ENCODE peak calls at places on chromosome 12, in seven cellular contexts. One of them, this sample, is unnamed.

GRCh38 chr12:89862511-89863331 is 154.1 kb upstream of the ATP2B1 start:
- DNase-seq in CD4-positive, alpha-beta T cell: peak; percentile 18
- DNase-seq in NCI-H510A: no peak
- DNase-seq in stomach: no peak
- DNase-seq in stimulated activated CD4-positive, alpha-beta T cell treated with anti-CD3 and anti-CD28 coated beads, Interleukin-15, amount 100 ng/mL, for 1 hour: peak; percentile 22
- DNase-seq in adipocyte: peak; percentile 25
- DNase-seq in NCI-H1092: no peak
- DNase-seq in this sample: peak; percentile 13

GRCh38 chr12:15001733-15002471 is 29.1 kb downstream of the PDE6H start:
- DNase-seq in stimulated activated CD4-positive, alpha-beta T cell treated with anti-CD3 and anti-CD28 coated beads, Interleukin-15, amount 100 ng/mL, for 1 hour: no peak
- DNase-seq in NCI-H510A: no peak
- DNase-seq in CD4-positive, alpha-beta T cell: no peak
- DNase-seq in adipocyte: peak; percentile 9
- DNase-seq in NCI-H1092: peak; percentile 25
- DNase-seq in stomach: peak; percentile 34
- DNase-seq in this sample: no peak

GRCh38 chr12:42299392-42300308 is 26.2 kb downstream of the ZCRB1 start:
- DNase-seq in NCI-H510A: no peak
- DNase-seq in stimulated activated CD4-positive, alpha-beta T cell treated with anti-CD3 and anti-CD28 coated beads, Interleukin-15, amount 100 ng/mL, for 1 hour: no peak
- DNase-seq in stomach: no peak
- DNase-seq in CD4-positive, alpha-beta T cell: peak; percentile 18
- DNase-seq in NCI-H1092: no peak
- DNase-seq in adipocyte: no peak
- DNase-seq in this sample: peak; percentile 31

GRCh38 chr12:46430340-46430948 is 57.9 kb upstream of the SLC38A2 start:
- DNase-seq in NCI-H510A: no peak
- DNase-seq in CD4-positive, alpha-beta T cell: no peak
- DNase-seq in stimulated activated CD4-positive, alpha-beta T cell treated with anti-CD3 and anti-CD28 coated beads, Interleukin-15, amount 100 ng/mL, for 1 hour: no peak
- DNase-seq in adipocyte: peak; percentile 76
- DNase-seq in NCI-H1092: no peak
- DNase-seq in stomach: no peak
- DNase-seq in this sample: peak; percentile 85

GRCh38 chr12:77325505-77325904 is 260.1 kb upstream of the E2F7 start:
- DNase-seq in NCI-H510A: no peak
- DNase-seq in CD4-positive, alpha-beta T cell: no peak
- DNase-seq in stimulated activated CD4-positive, alpha-beta T cell treated with anti-CD3 and anti-CD28 coated beads, Interleukin-15, amount 100 ng/mL, for 1 hour: no peak
- DNase-seq in NCI-H1092: no peak
- DNase-seq in stomach: no peak
- DNase-seq in adipocyte: peak; percentile 33
- DNase-seq in this sample: no peak

GRCh38 chr12:132405742-132406251 is 76.4 kb upstream of the GALNT9 start:
- DNase-seq in CD4-positive, alpha-beta T cell: no peak
- DNase-seq in stimulated activated CD4-positive, alpha-beta T cell treated with anti-CD3 and anti-CD28 coated beads, Interleukin-15, amount 100 ng/mL, for 1 hour: no peak
- DNase-seq in NCI-H510A: no peak
- DNase-seq in adipocyte: no peak
- DNase-seq in stomach: no peak
- DNase-seq in NCI-H1092: no peak
- DNase-seq in this sample: no peak

GRCh38 chr12:99680276-99680675 is 32.7 kb downstream of the GARIN6 start:
- DNase-seq in stimulated activated CD4-positive, alpha-beta T cell treated with anti-CD3 and anti-CD28 coated beads, Interleukin-15, amount 100 ng/mL, for 1 hour: no peak
- DNase-seq in NCI-H510A: no peak
- DNase-seq in CD4-positive, alpha-beta T cell: no peak
- DNase-seq in adipocyte: no peak
- DNase-seq in stomach: no peak
- DNase-seq in NCI-H1092: no peak
- DNase-seq in this sample: no peak

GRCh38 chr12:96751626-96752025 is 155.4 kb upstream of the NEDD1 start:
- DNase-seq in NCI-H1092: no peak
- DNase-seq in stomach: no peak
- DNase-seq in adipocyte: no peak
- DNase-seq in stimulated activated CD4-positive, alpha-beta T cell treated with anti-CD3 and anti-CD28 coated beads, Interleukin-15, amount 100 ng/mL, for 1 hour: no peak
- DNase-seq in CD4-positive, alpha-beta T cell: no peak
- DNase-seq in NCI-H510A: no peak
- DNase-seq in this sample: peak; percentile 8

GRCh38 chr12:6944381-6945186 is 762 bp downstream of the C12orf57 start:
- DNase-seq in CD4-positive, alpha-beta T cell: peak; percentile 80
- DNase-seq in stimulated activated CD4-positive, alpha-beta T cell treated with anti-CD3 and anti-CD28 coated beads, Interleukin-15, amount 100 ng/mL, for 1 hour: peak; percentile 68
- DNase-seq in stomach: peak; percentile 95
- DNase-seq in NCI-H510A: peak; percentile 82
- DNase-seq in NCI-H1092: peak; percentile 90
- DNase-seq in adipocyte: peak; percentile 98
- DNase-seq in this sample: peak; percentile 95

GRCh38 chr12:109488051-109488665 is 10.7 kb downstream of the UBE3B start:
- DNase-seq in adipocyte: no peak
- DNase-seq in stimulated activated CD4-positive, alpha-beta T cell treated with anti-CD3 and anti-CD28 coated beads, Interleukin-15, amount 100 ng/mL, for 1 hour: no peak
- DNase-seq in CD4-positive, alpha-beta T cell: no peak
- DNase-seq in NCI-H1092: no peak
- DNase-seq in NCI-H510A: no peak
- DNase-seq in stomach: no peak
- DNase-seq in this sample: no peak

GRCh38 chr12:91154131-91154530 is 28.5 kb downstream of the DCN start:
- DNase-seq in CD4-positive, alpha-beta T cell: no peak
- DNase-seq in stomach: no peak
- DNase-seq in adipocyte: no peak
- DNase-seq in NCI-H510A: no peak
- DNase-seq in NCI-H1092: no peak
- DNase-seq in stimulated activated CD4-positive, alpha-beta T cell treated with anti-CD3 and anti-CD28 coated beads, Interleukin-15, amount 100 ng/mL, for 1 hour: no peak
- DNase-seq in this sample: no peak

This sample was measured in EL.